ENCODE peak calls at places on chromosomes 12 and 14, in six cellular contexts. One of them, this sample, is unnamed.

GRCh38 chr12:15596174-15596573 is 193.0 kb downstream of the EPS8 start:
- DNase-seq in CD8-positive, alpha-beta T cell: no peak
- DNase-seq in heart right ventricle: no peak
- DNase-seq in GM23248: no peak
- DNase-seq in PC-9: no peak
- DNase-seq in K562: no peak
- DNase-seq in this sample: no peak

GRCh38 chr14:99224116-99224910 is 47.7 kb downstream of the BCL11B start:
- DNase-seq in PC-9: no peak
- DNase-seq in heart right ventricle: no peak
- DNase-seq in GM23248: no peak
- DNase-seq in CD8-positive, alpha-beta T cell: no peak
- DNase-seq in K562: peak; percentile 11
- DNase-seq in this sample: no peak

GRCh38 chr14:59086241-59086899 is 102.1 kb upstream of the DAAM1 start:
- DNase-seq in heart right ventricle: no peak
- DNase-seq in GM23248: no peak
- DNase-seq in K562: no peak
- DNase-seq in CD8-positive, alpha-beta T cell: no peak
- DNase-seq in PC-9: no peak
- DNase-seq in this sample: no peak

GRCh38 chr14:90547968-90548367 is 151.1 kb downstream of the CALM1 start:
- DNase-seq in PC-9: no peak
- DNase-seq in heart right ventricle: no peak
- DNase-seq in K562: no peak
- DNase-seq in CD8-positive, alpha-beta T cell: no peak
- DNase-seq in GM23248: no peak
- DNase-seq in this sample: no peak

GRCh38 chr12:113949321-113950305 is 16.5 kb downstream of the RBM19 start:
- DNase-seq in CD8-positive, alpha-beta T cell: no peak
- DNase-seq in K562: no peak
- DNase-seq in PC-9: no peak
- DNase-seq in heart right ventricle: no peak
- DNase-seq in GM23248: no peak
- DNase-seq in this sample: no peak

GRCh38 chr14:74638970-74639369 is 26.9 kb upstream of the LTBP2 start:
- DNase-seq in K562: no peak
- DNase-seq in heart right ventricle: no peak
- DNase-seq in PC-9: no peak
- DNase-seq in GM23248: no peak
- DNase-seq in CD8-positive, alpha-beta T cell: no peak
- DNase-seq in this sample: no peak

GRCh38 chr12:76074701-76075336 is 9.7 kb downstream of the NAP1L1 start:
- DNase-seq in PC-9: no peak
- DNase-seq in GM23248: no peak
- DNase-seq in heart right ventricle: no peak
- DNase-seq in K562: peak; percentile 28
- DNase-seq in CD8-positive, alpha-beta T cell: no peak
- DNase-seq in this sample: no peak

GRCh38 chr14:24260780-24261157 is 2.2 kb downstream of the TGM1 start:
- DNase-seq in heart right ventricle: no peak
- DNase-seq in K562: no peak
- DNase-seq in GM23248: no peak
- DNase-seq in PC-9: no peak
- DNase-seq in CD8-positive, alpha-beta T cell: no peak
- DNase-seq in this sample: no peak

GRCh38 chr12:66036317-66036716 is 94.2 kb downstream of the LLPH start:
- DNase-seq in GM23248: peak; percentile 92
- DNase-seq in PC-9: peak; percentile 41
- DNase-seq in CD8-positive, alpha-beta T cell: no peak
- DNase-seq in heart right ventricle: peak; percentile 24
- DNase-seq in K562: no peak
- DNase-seq in this sample: peak; percentile 84

GRCh38 chr14:75047506-75047905 is 3.8 kb downstream of the MLH3 start:
- DNase-seq in K562: no peak
- DNase-seq in GM23248: peak; percentile 69
- DNase-seq in heart right ventricle: no peak
- DNase-seq in CD8-positive, alpha-beta T cell: no peak
- DNase-seq in PC-9: no peak
- DNase-seq in this sample: no peak

GRCh38 chr12:43057561-43057960 is 468.0 kb upstream of the PRICKLE1 start:
- DNase-seq in K562: no peak
- DNase-seq in PC-9: no peak
- DNase-seq in GM23248: peak; percentile 3
- DNase-seq in heart right ventricle: no peak
- DNase-seq in CD8-positive, alpha-beta T cell: no peak
- DNase-seq in this sample: no peak

GRCh38 chr12:113660941-113661340 is 189.3 kb upstream of the LHX5 start:
- DNase-seq in heart right ventricle: no peak
- DNase-seq in CD8-positive, alpha-beta T cell: no peak
- DNase-seq in GM23248: no peak
- DNase-seq in K562: no peak
- DNase-seq in PC-9: no peak
- DNase-seq in this sample: no peak

GRCh38 chr12:115570271-115570777 is 707.2 kb downstream of the MED13L start:
- DNase-seq in heart right ventricle: no peak
- DNase-seq in PC-9: no peak
- DNase-seq in GM23248: no peak
- DNase-seq in CD8-positive, alpha-beta T cell: no peak
- DNase-seq in K562: no peak
- DNase-seq in this sample: no peak

GRCh38 chr12:88453323-88453722 is 126.9 kb downstream of the KITLG start:
- DNase-seq in heart right ventricle: no peak
- DNase-seq in PC-9: no peak
- DNase-seq in K562: no peak
- DNase-seq in CD8-positive, alpha-beta T cell: no peak
- DNase-seq in GM23248: peak; percentile 51
- DNase-seq in this sample: no peak

GRCh38 chr12:101256271-101256670 is 23.6 kb upstream of the UTP20 start:
- DNase-seq in GM23248: peak; percentile 4
- DNase-seq in PC-9: no peak
- DNase-seq in heart right ventricle: no peak
- DNase-seq in K562: no peak
- DNase-seq in CD8-positive, alpha-beta T cell: no peak
- DNase-seq in this sample: no peak

GRCh38 chr12:80821513-80822000 is 104.8 kb downstream of the MYF5 start:
- DNase-seq in heart right ventricle: no peak
- DNase-seq in CD8-positive, alpha-beta T cell: no peak
- DNase-seq in K562: no peak
- DNase-seq in GM23248: no peak
- DNase-seq in PC-9: no peak
- DNase-seq in this sample: no peak

GRCh38 chr12:72264548-72265175 is 7.5 kb upstream of the TRHDE start:
- DNase-seq in GM23248: peak; percentile 43
- DNase-seq in PC-9: no peak
- DNase-seq in heart right ventricle: no peak
- DNase-seq in CD8-positive, alpha-beta T cell: no peak
- DNase-seq in K562: peak; percentile 13
- DNase-seq in this sample: no peak

GRCh38 chr14:100900837-100901390 is 2.6 kb downstream of the RTL1 start:
- DNase-seq in K562: peak; percentile 70
- DNase-seq in heart right ventricle: no peak
- DNase-seq in GM23248: peak; percentile 29
- DNase-seq in PC-9: peak; percentile 10
- DNase-seq in CD8-positive, alpha-beta T cell: no peak
- DNase-seq in this sample: peak; percentile 68

GRCh38 chr14:59253527-59253926 is 65.1 kb downstream of the DAAM1 start:
- DNase-seq in K562: no peak
- DNase-seq in GM23248: no peak
- DNase-seq in PC-9: no peak
- DNase-seq in CD8-positive, alpha-beta T cell: no peak
- DNase-seq in heart right ventricle: peak; percentile 13
- DNase-seq in this sample: no peak

GRCh38 chr14:55448146-55448614 is 7.8 kb upstream of the TBPL2 start:
- DNase-seq in CD8-positive, alpha-beta T cell: no peak
- DNase-seq in K562: peak; percentile 8
- DNase-seq in PC-9: peak; percentile 78
- DNase-seq in heart right ventricle: no peak
- DNase-seq in GM23248: peak; percentile 98
- DNase-seq in this sample: peak; percentile 89

GRCh38 chr12:14854586-14855163 is 11.3 kb upstream of the ART4 start:
- DNase-seq in GM23248: peak; percentile 72
- DNase-seq in CD8-positive, alpha-beta T cell: no peak
- DNase-seq in K562: no peak
- DNase-seq in PC-9: no peak
- DNase-seq in heart right ventricle: no peak
- DNase-seq in this sample: no peak

GRCh38 chr14:65346895-65347294 is 65.6 kb upstream of the FUT8 start:
- DNase-seq in K562: no peak
- DNase-seq in heart right ventricle: peak; percentile 29
- DNase-seq in CD8-positive, alpha-beta T cell: no peak
- DNase-seq in PC-9: no peak
- DNase-seq in GM23248: peak; percentile 55
- DNase-seq in this sample: peak; percentile 76

GRCh38 chr12:124614512-124615292 is 47.3 kb upstream of the NCOR2 start:
- DNase-seq in GM23248: no peak
- DNase-seq in CD8-positive, alpha-beta T cell: no peak
- DNase-seq in K562: no peak
- DNase-seq in heart right ventricle: no peak
- DNase-seq in PC-9: no peak
- DNase-seq in this sample: no peak

GRCh38 chr12:57940052-57940914 is 1.1 kb upstream of the ATP23 start:
- DNase-seq in CD8-positive, alpha-beta T cell: no peak
- DNase-seq in heart right ventricle: no peak
- DNase-seq in GM23248: no peak
- DNase-seq in K562: peak; percentile 18
- DNase-seq in PC-9: no peak
- DNase-seq in this sample: no peak

GRCh38 chr12:16606201-16606849 is 363 bp upstream of the LMO3 start:
- DNase-seq in heart right ventricle: peak; percentile 12
- DNase-seq in K562: no peak
- DNase-seq in PC-9: peak; percentile 27
- DNase-seq in GM23248: peak; percentile 68
- DNase-seq in CD8-positive, alpha-beta T cell: no peak
- DNase-seq in this sample: peak; percentile 57
- H3K4me1 ChIP-seq in heart right ventricle: peaks cover 5% of the 10 kb centered on the region
- H3K4me1 ChIP-seq in K562: no peaks in the 10 kb centered on the region
- H3K4me1 ChIP-seq in PC-9: no peaks in the 10 kb centered on the region
- H3K4me1 ChIP-seq in GM23248: peaks cover 5% of the 10 kb centered on the region
- H3K4me1 ChIP-seq in CD8-positive, alpha-beta T cell: no peaks in the 10 kb centered on the region
- H3K4me1 ChIP-seq in this sample: no peaks in the 10 kb centered on the region

DNA sequence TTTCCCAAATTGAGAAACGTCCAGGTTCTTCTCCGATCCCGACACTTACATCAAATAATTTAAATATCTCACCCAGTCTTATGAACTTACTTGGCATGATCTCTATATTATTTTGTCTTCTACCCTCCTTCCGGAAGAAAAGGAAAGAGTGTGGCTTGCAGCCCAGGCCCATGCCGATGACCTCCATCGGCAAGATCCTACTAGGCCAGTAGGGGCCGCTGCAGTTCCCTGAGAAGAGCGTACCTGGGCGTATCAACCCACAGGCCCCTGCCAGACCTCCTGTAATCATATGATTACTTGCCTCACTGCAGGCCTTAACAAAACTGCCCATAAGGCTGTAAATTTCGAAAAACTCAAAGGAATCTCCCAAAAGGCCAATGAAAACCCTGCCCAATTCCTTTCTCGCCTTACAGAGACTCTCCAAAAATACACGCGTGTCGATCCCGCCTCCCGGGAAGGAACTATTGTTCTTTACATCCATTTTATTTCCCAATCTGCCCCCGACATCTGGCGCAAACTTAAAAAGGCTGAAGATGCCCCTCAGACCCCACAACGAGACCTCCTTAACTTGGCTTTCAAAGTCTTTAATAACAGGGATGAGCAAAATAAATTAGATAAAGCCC is 69.6 kb downstream of the MOK start:
- DNase-seq in CD8-positive, alpha-beta T cell: peak; percentile 80
- DNase-seq in heart right ventricle: peak; percentile 83
- DNase-seq in K562: peak; percentile 82
- DNase-seq in PC-9: peak; percentile 92
- DNase-seq in GM23248: peak; percentile 87
- DNase-seq in this sample: peak; percentile 88
- H3K4me3 ChIP-seq in CD8-positive, alpha-beta T cell: no peak overlapping the region
- H3K4me3 ChIP-seq in heart right ventricle: peak overlapping the region; percentile 47
- H3K4me3 ChIP-seq in K562: no peak overlapping the region
- H3K4me3 ChIP-seq in PC-9: no peak overlapping the region
- H3K4me3 ChIP-seq in GM23248: no peak overlapping the region
- H3K4me3 ChIP-seq in this sample: no peak overlapping the region

DNA sequence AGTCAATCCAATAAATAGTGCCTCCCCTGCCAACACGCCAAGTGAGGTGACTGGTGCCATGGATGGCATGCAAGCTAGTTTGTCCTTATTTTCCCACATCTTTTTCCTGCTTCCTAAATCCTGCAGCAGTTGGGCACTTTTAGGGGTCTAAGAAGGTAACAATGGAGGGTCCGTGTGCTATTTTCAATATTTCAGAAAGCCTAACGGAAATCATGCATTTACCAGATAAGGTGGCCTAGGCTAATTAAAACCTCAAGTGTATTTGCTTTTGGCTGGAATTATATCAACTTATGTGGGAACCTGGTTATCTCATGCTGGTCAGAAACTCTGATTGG is 4.9 kb downstream of the ITGA5 start:
- DNase-seq in CD8-positive, alpha-beta T cell: no peak
- DNase-seq in PC-9: no peak
- DNase-seq in K562: no peak
- DNase-seq in GM23248: peak; percentile 21
- DNase-seq in heart right ventricle: no peak
- DNase-seq in this sample: no peak
- H3K27ac ChIP-seq in CD8-positive, alpha-beta T cell: peak overlapping the region; percentile 92
- H3K27ac ChIP-seq in PC-9: no peak overlapping the region
- H3K27ac ChIP-seq in K562: no peak overlapping the region
- H3K27ac ChIP-seq in GM23248: peak overlapping the region; percentile 98
- H3K27ac ChIP-seq in heart right ventricle: peak overlapping the region; percentile 95
- H3K27ac ChIP-seq in this sample: no peak overlapping the region

GRCh38 chr14:68685419-68686211 is 107.3 kb downstream of the ZFP36L1 start:
- DNase-seq in CD8-positive, alpha-beta T cell: peak; percentile 86
- DNase-seq in heart right ventricle: no peak
- DNase-seq in PC-9: peak; percentile 68
- DNase-seq in GM23248: peak; percentile 76
- DNase-seq in K562: no peak
- DNase-seq in this sample: no peak

GRCh38 chr14:68684466-68685418 is 108.1 kb downstream of the ZFP36L1 start:
- DNase-seq in GM23248: peak; percentile 34
- DNase-seq in K562: no peak
- DNase-seq in heart right ventricle: no peak
- DNase-seq in PC-9: no peak
- DNase-seq in CD8-positive, alpha-beta T cell: no peak
- DNase-seq in this sample: no peak

GRCh38 chr14:68687746-68688145 is 105.1 kb downstream of the ZFP36L1 start:
- DNase-seq in heart right ventricle: no peak
- DNase-seq in GM23248: peak; percentile 95
- DNase-seq in K562: no peak
- DNase-seq in PC-9: peak; percentile 93
- DNase-seq in CD8-positive, alpha-beta T cell: no peak
- DNase-seq in this sample: no peak

GRCh38 chr14:68686212-68686478 is 106.7 kb downstream of the ZFP36L1 start:
- DNase-seq in K562: no peak
- DNase-seq in PC-9: no peak
- DNase-seq in heart right ventricle: no peak
- DNase-seq in CD8-positive, alpha-beta T cell: no peak
- DNase-seq in GM23248: no peak
- DNase-seq in this sample: no peak

DNA sequence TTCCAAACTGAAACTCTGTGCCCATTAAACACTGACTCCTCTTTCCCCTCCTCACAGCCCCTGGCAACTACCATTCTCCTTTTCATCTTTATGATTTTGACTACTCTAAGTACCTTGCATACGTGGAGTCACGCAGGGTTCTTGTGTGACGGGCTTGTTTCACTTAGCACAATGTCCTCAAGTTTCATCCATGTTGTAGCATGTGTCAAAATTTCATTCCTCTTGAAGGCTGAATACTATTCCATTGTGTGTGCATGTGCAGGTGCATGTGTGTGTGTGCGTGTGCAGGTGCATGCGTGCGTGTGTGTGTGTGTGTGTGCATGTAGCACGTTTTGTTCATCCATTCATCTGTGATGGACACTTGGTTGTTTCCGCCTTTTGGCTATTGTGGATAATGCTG is 106.1 kb downstream of the ZFP36L1 start:
- DNase-seq in GM23248: no peak
- DNase-seq in heart right ventricle: no peak
- DNase-seq in K562: no peak
- DNase-seq in CD8-positive, alpha-beta T cell: no peak
- DNase-seq in PC-9: no peak
- DNase-seq in this sample: no peak
- H3K4me1 ChIP-seq in GM23248: peaks cover 76% of the 10 kb centered on the region
- H3K4me1 ChIP-seq in heart right ventricle: peaks cover 54% of the 10 kb centered on the region
- H3K4me1 ChIP-seq in K562: peaks cover 12% of the 10 kb centered on the region
- H3K4me1 ChIP-seq in CD8-positive, alpha-beta T cell: peaks cover 46% of the 10 kb centered on the region
- H3K4me1 ChIP-seq in PC-9: peaks cover 76% of the 10 kb centered on the region
- H3K4me1 ChIP-seq in this sample: peaks cover 2% of the 10 kb centered on the region

This sample was measured in aorta.